ENCODE peak calls at places on chromosomes 7 and 10, in six cellular contexts. One of them, this sample, is unnamed.

GRCh38 chr10:71989658-71990454 is 25.7 kb downstream of the CHST3 start:
- DNase-seq in fibroblast of lung: no peak
- DNase-seq in cardiac fibroblast: peak; percentile 38
- DNase-seq in neural crest cell: no peak
- DNase-seq in Calu3: no peak
- DNase-seq in astrocyte: no peak
- DNase-seq in this sample: no peak

GRCh38 chr10:110209399-110209925 is 2.1 kb downstream of the MXI1 start:
- DNase-seq in neural crest cell: peak; percentile 59
- DNase-seq in fibroblast of lung: peak; percentile 54
- DNase-seq in Calu3: peak; percentile 39
- DNase-seq in cardiac fibroblast: peak; percentile 73
- DNase-seq in astrocyte: peak; percentile 52
- DNase-seq in this sample: peak; percentile 66

GRCh38 chr7:69211739-69212138 is 386.5 kb upstream of the AUTS2 start:
- DNase-seq in cardiac fibroblast: no peak
- DNase-seq in Calu3: no peak
- DNase-seq in neural crest cell: no peak
- DNase-seq in astrocyte: no peak
- DNase-seq in fibroblast of lung: no peak
- DNase-seq in this sample: no peak

GRCh38 chr10:662686-663465 is 26.6 kb downstream of the DIP2C start:
- DNase-seq in neural crest cell: no peak
- DNase-seq in astrocyte: no peak
- DNase-seq in cardiac fibroblast: no peak
- DNase-seq in Calu3: no peak
- DNase-seq in fibroblast of lung: no peak
- DNase-seq in this sample: no peak

GRCh38 chr10:126421745-126422144 is 33.5 kb upstream of the ADAM12 start:
- DNase-seq in astrocyte: peak; percentile 100
- DNase-seq in neural crest cell: no peak
- DNase-seq in fibroblast of lung: peak; percentile 95
- DNase-seq in cardiac fibroblast: peak; percentile 96
- DNase-seq in Calu3: no peak
- DNase-seq in this sample: no peak

GRCh38 chr10:10785627-10786333 is 231.9 kb upstream of the CELF2 start:
- DNase-seq in Calu3: no peak
- DNase-seq in fibroblast of lung: peak; percentile 81
- DNase-seq in astrocyte: peak; percentile 67
- DNase-seq in cardiac fibroblast: peak; percentile 79
- DNase-seq in neural crest cell: no peak
- DNase-seq in this sample: no peak

GRCh38 chr10:99914236-99914635 is 95.5 kb downstream of the DNMBP start:
- DNase-seq in Calu3: no peak
- DNase-seq in cardiac fibroblast: no peak
- DNase-seq in neural crest cell: no peak
- DNase-seq in fibroblast of lung: no peak
- DNase-seq in astrocyte: no peak
- DNase-seq in this sample: no peak

GRCh38 chr7:106736508-106737201 is 75.7 kb upstream of the CCDC71L start:
- DNase-seq in neural crest cell: no peak
- DNase-seq in fibroblast of lung: peak; percentile 81
- DNase-seq in astrocyte: peak; percentile 63
- DNase-seq in Calu3: peak; percentile 62
- DNase-seq in cardiac fibroblast: peak; percentile 90
- DNase-seq in this sample: peak; percentile 8

GRCh38 chr10:84946984-84947383 is 618.6 kb downstream of the CCSER2 start:
- DNase-seq in cardiac fibroblast: no peak
- DNase-seq in neural crest cell: no peak
- DNase-seq in astrocyte: no peak
- DNase-seq in fibroblast of lung: no peak
- DNase-seq in Calu3: no peak
- DNase-seq in this sample: no peak

GRCh38 chr10:61752111-61753011 is 89.6 kb downstream of the CABCOCO1 start:
- DNase-seq in Calu3: peak; percentile 60
- DNase-seq in fibroblast of lung: peak; percentile 88
- DNase-seq in astrocyte: peak; percentile 61
- DNase-seq in neural crest cell: no peak
- DNase-seq in cardiac fibroblast: peak; percentile 56
- DNase-seq in this sample: no peak

GRCh38 chr10:52755297-52756062 is 17.1 kb downstream of the MBL2 start:
- DNase-seq in Calu3: no peak
- DNase-seq in cardiac fibroblast: peak; percentile 76
- DNase-seq in astrocyte: peak; percentile 68
- DNase-seq in fibroblast of lung: peak; percentile 85
- DNase-seq in neural crest cell: no peak
- DNase-seq in this sample: no peak

GRCh38 chr10:52759154-52759553 is 13.4 kb downstream of the MBL2 start:
- DNase-seq in cardiac fibroblast: peak; percentile 55
- DNase-seq in fibroblast of lung: no peak
- DNase-seq in Calu3: no peak
- DNase-seq in neural crest cell: no peak
- DNase-seq in astrocyte: no peak
- DNase-seq in this sample: no peak

GRCh38 chr10:52757777-52758176 is 14.8 kb downstream of the MBL2 start:
- DNase-seq in neural crest cell: no peak
- DNase-seq in astrocyte: no peak
- DNase-seq in Calu3: no peak
- DNase-seq in cardiac fibroblast: peak; percentile 23
- DNase-seq in fibroblast of lung: peak; percentile 65
- DNase-seq in this sample: no peak

GRCh38 chr10:52756295-52756694 is 16.3 kb downstream of the MBL2 start:
- DNase-seq in Calu3: no peak
- DNase-seq in neural crest cell: no peak
- DNase-seq in cardiac fibroblast: no peak
- DNase-seq in fibroblast of lung: no peak
- DNase-seq in astrocyte: no peak
- DNase-seq in this sample: no peak

DNA sequence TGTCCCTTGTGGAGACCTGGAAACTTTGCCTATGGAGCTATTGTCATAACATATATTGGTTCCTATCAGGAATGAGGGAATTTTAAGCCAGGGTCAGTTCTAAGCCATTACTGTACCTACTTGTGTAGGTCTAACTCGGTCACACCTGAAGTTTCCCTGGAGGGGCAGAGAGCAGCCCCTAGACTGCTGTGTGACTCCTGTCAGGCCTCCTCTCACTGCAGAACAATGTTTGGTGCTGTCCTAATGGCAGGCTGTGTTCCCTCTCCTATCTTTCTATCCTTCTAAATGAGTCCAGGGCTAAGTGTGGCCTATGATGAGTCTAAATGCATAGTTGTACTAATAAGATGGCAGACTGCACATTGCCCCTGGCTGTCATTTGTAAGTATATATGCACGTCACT is 14.2 kb downstream of the MBL2 start:
- DNase-seq in Calu3: no peak
- DNase-seq in cardiac fibroblast: no peak
- DNase-seq in neural crest cell: no peak
- DNase-seq in astrocyte: no peak
- DNase-seq in fibroblast of lung: no peak
- DNase-seq in this sample: no peak
- TF ChIP-seq CTCF in Calu3: no peak
- TF ChIP-seq CTCF in cardiac fibroblast: no peak
- TF ChIP-seq CTCF in neural crest cell: no peak
- TF ChIP-seq CTCF in astrocyte: no peak
- TF ChIP-seq CTCF in fibroblast of lung: no peak
- TF ChIP-seq CTCF in this sample: no peak

DNA sequence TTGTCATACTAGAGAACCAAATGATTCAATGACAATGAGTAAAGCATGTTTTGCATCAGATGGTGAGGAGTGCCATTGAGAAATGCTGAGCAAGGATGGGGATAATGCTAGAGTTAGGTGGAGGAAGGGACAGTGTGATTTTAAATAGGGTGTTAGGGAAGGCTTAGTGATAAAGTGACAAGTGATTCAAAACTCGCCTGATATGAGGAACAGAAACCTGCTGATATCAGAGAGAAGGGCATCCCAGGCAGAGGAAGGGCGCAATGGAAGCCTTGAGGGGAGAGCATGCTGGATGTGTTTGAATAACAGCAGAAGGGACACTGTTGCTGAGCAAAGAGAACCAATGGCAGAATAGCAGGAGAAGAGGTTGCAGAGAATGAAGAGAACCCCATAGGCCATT is 196.2 kb downstream of the NRG3 start:
- DNase-seq in neural crest cell: no peak
- DNase-seq in fibroblast of lung: no peak
- DNase-seq in astrocyte: no peak
- DNase-seq in cardiac fibroblast: no peak
- DNase-seq in Calu3: no peak
- DNase-seq in this sample: no peak
- TF ChIP-seq CTCF in neural crest cell: no peak
- TF ChIP-seq CTCF in fibroblast of lung: no peak
- TF ChIP-seq CTCF in astrocyte: no peak
- TF ChIP-seq CTCF in cardiac fibroblast: no peak
- TF ChIP-seq CTCF in Calu3: no peak
- TF ChIP-seq CTCF in this sample: no peak

GRCh38 chr7:1144269-1144771 is 15.7 kb downstream of the ZFAND2A start:
- DNase-seq in astrocyte: no peak
- DNase-seq in cardiac fibroblast: peak; percentile 39
- DNase-seq in Calu3: no peak
- DNase-seq in neural crest cell: no peak
- DNase-seq in fibroblast of lung: peak; percentile 23
- DNase-seq in this sample: no peak
- TF ChIP-seq CTCF in astrocyte: no peak
- TF ChIP-seq CTCF in cardiac fibroblast: no peak
- TF ChIP-seq CTCF in Calu3: no peak
- TF ChIP-seq CTCF in neural crest cell: peak; percentile 29
- TF ChIP-seq CTCF in fibroblast of lung: no peak
- TF ChIP-seq CTCF in this sample: peak; percentile 9

GRCh38 chr10:58177362-58177947 is 90.2 kb downstream of the IPMK start:
- DNase-seq in fibroblast of lung: peak; percentile 64
- DNase-seq in Calu3: no peak
- DNase-seq in cardiac fibroblast: peak; percentile 65
- DNase-seq in astrocyte: no peak
- DNase-seq in neural crest cell: no peak
- DNase-seq in this sample: no peak

GRCh38 chr10:58173391-58173790 is 94.3 kb downstream of the IPMK start:
- DNase-seq in fibroblast of lung: no peak
- DNase-seq in astrocyte: no peak
- DNase-seq in cardiac fibroblast: no peak
- DNase-seq in neural crest cell: no peak
- DNase-seq in Calu3: no peak
- DNase-seq in this sample: no peak

GRCh38 chr10:58178811-58179210 is 88.9 kb downstream of the IPMK start:
- DNase-seq in Calu3: no peak
- DNase-seq in neural crest cell: no peak
- DNase-seq in astrocyte: no peak
- DNase-seq in fibroblast of lung: peak; percentile 31
- DNase-seq in cardiac fibroblast: peak; percentile 23
- DNase-seq in this sample: no peak

GRCh38 chr10:58174831-58175230 is 92.9 kb downstream of the IPMK start:
- DNase-seq in Calu3: no peak
- DNase-seq in cardiac fibroblast: no peak
- DNase-seq in astrocyte: no peak
- DNase-seq in fibroblast of lung: no peak
- DNase-seq in neural crest cell: no peak
- DNase-seq in this sample: no peak

GRCh38 chr10:58175990-58176910 is 91.4 kb downstream of the IPMK start:
- DNase-seq in neural crest cell: no peak
- DNase-seq in Calu3: no peak
- DNase-seq in astrocyte: peak; percentile 31
- DNase-seq in fibroblast of lung: peak; percentile 28
- DNase-seq in cardiac fibroblast: peak; percentile 63
- DNase-seq in this sample: peak; percentile 10
- TF ChIP-seq CTCF in neural crest cell: no peak
- TF ChIP-seq CTCF in Calu3: no peak
- TF ChIP-seq CTCF in astrocyte: no peak
- TF ChIP-seq CTCF in fibroblast of lung: no peak
- TF ChIP-seq CTCF in cardiac fibroblast: no peak
- TF ChIP-seq CTCF in this sample: no peak

DNA sequence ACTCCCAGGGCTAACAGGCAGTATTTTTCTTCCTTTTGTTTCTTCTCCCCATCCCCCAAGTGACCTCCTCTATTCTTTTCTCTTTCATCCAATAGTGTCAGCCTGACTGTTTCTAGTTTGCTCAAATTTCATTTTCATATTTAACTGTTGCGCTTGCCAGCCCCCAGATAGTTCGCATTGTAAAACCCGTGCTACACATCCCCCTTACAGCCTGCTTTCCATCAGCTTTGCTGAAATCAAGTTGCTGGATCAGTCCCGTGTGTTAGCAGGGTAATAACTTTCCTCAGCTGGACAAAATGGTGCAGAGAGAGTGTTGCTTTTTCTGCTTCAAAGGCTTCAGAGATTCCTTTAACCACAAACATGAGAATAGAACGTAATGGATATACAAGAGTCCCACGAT is 180.6 kb upstream of the NPVF start:
- DNase-seq in neural crest cell: no peak
- DNase-seq in cardiac fibroblast: no peak
- DNase-seq in Calu3: no peak
- DNase-seq in astrocyte: no peak
- DNase-seq in fibroblast of lung: no peak
- DNase-seq in this sample: no peak
- TF ChIP-seq CTCF in neural crest cell: no peak
- TF ChIP-seq CTCF in cardiac fibroblast: no peak
- TF ChIP-seq CTCF in Calu3: no peak
- TF ChIP-seq CTCF in astrocyte: no peak
- TF ChIP-seq CTCF in fibroblast of lung: no peak
- TF ChIP-seq CTCF in this sample: no peak

GRCh38 chr10:89563861-89564478 is 28.6 kb upstream of the SLC16A12 start:
- DNase-seq in astrocyte: peak; percentile 18
- DNase-seq in fibroblast of lung: peak; percentile 71
- DNase-seq in cardiac fibroblast: peak; percentile 64
- DNase-seq in neural crest cell: peak; percentile 8
- DNase-seq in Calu3: peak; percentile 26
- DNase-seq in this sample: no peak
- TF ChIP-seq CTCF in astrocyte: peak; percentile 79
- TF ChIP-seq CTCF in fibroblast of lung: peak; percentile 64
- TF ChIP-seq CTCF in cardiac fibroblast: peak; percentile 66
- TF ChIP-seq CTCF in neural crest cell: peak; percentile 93
- TF ChIP-seq CTCF in Calu3: peak; percentile 18
- TF ChIP-seq CTCF in this sample: peak; percentile 69

This sample was measured in nephron progenitor cell.